ENCODE peak calls at places on chromosomes 13 and 19, in seven cellular contexts. One of them, this sample, is unnamed.
A peak's percentile ranks its signal among the peaks of the same experiment; 100 is the strongest.

GRCh38 chr13:35723820-35724219 is 247.3 kb upstream of the MAB21L1 start:
- DNase-seq in A549: no peak
- DNase-seq in HCT116: no peak
- DNase-seq in HepG2: peak; percentile 58
- DNase-seq in Panc1: no peak
- DNase-seq in GM12878: no peak
- DNase-seq in HL-60: no peak
- DNase-seq in this sample: no peak

GRCh38 chr13:73767747-73768315 is 366.4 kb downstream of the KLF12 start:
- DNase-seq in A549: no peak
- DNase-seq in HCT116: no peak
- DNase-seq in HepG2: peak; percentile 9
- DNase-seq in Panc1: no peak
- DNase-seq in GM12878: no peak
- DNase-seq in HL-60: no peak
- DNase-seq in this sample: peak; percentile 59

GRCh38 chr13:76790519-76791289 is 95.5 kb downstream of the KCTD12 start:
- DNase-seq in A549: no peak
- DNase-seq in HCT116: no peak
- DNase-seq in HepG2: no peak
- DNase-seq in Panc1: no peak
- DNase-seq in GM12878: no peak
- DNase-seq in HL-60: no peak
- DNase-seq in this sample: no peak

GRCh38 chr13:109781384-109782065 is 4.9 kb downstream of the IRS2 start:
- DNase-seq in A549: no peak
- DNase-seq in HCT116: no peak
- DNase-seq in HepG2: no peak
- DNase-seq in Panc1: no peak
- DNase-seq in GM12878: no peak
- DNase-seq in HL-60: no peak
- DNase-seq in this sample: no peak

GRCh38 chr19:30063184-30064020 is 121.4 kb downstream of the URI1 start:
- DNase-seq in A549: no peak
- DNase-seq in HCT116: no peak
- DNase-seq in HepG2: no peak
- DNase-seq in Panc1: no peak
- DNase-seq in GM12878: no peak
- DNase-seq in HL-60: no peak
- DNase-seq in this sample: no peak

GRCh38 chr13:27118428-27119054 is 53.1 kb downstream of the USP12 start:
- DNase-seq in A549: no peak
- DNase-seq in HCT116: no peak
- DNase-seq in HepG2: no peak
- DNase-seq in Panc1: no peak
- DNase-seq in GM12878: no peak
- DNase-seq in HL-60: no peak
- DNase-seq in this sample: no peak

GRCh38 chr13:40221460-40222201 is 444.8 kb downstream of the FOXO1 start:
- DNase-seq in A549: no peak
- DNase-seq in HCT116: no peak
- DNase-seq in HepG2: peak; percentile 41
- DNase-seq in Panc1: no peak
- DNase-seq in GM12878: no peak
- DNase-seq in HL-60: no peak
- DNase-seq in this sample: no peak

GRCh38 chr13:114096811-114097503 is 35.5 kb downstream of the RASA3 start:
- DNase-seq in A549: no peak
- DNase-seq in HCT116: no peak
- DNase-seq in HepG2: no peak
- DNase-seq in Panc1: no peak
- DNase-seq in GM12878: no peak
- DNase-seq in HL-60: peak; percentile 76
- DNase-seq in this sample: no peak

GRCh38 chr19:18577365-18577914 is 5.8 kb downstream of the UBA52 start:
- DNase-seq in A549: no peak
- DNase-seq in HCT116: no peak
- DNase-seq in HepG2: no peak
- DNase-seq in Panc1: no peak
- DNase-seq in GM12878: no peak
- DNase-seq in HL-60: no peak
- DNase-seq in this sample: peak; percentile 7

GRCh38 chr19:18571564-18572344 is at the start of gene UBA52:
- DNase-seq in A549: peak; percentile 69
- DNase-seq in HCT116: peak; percentile 96
- DNase-seq in HepG2: peak; percentile 93
- DNase-seq in Panc1: peak; percentile 76
- DNase-seq in GM12878: peak; percentile 92
- DNase-seq in HL-60: peak; percentile 98
- DNase-seq in this sample: peak; percentile 99

GRCh38 chr19:18580311-18580710 is 8.3 kb upstream of the REX1BD start:
- DNase-seq in A549: no peak
- DNase-seq in HCT116: no peak
- DNase-seq in HepG2: no peak
- DNase-seq in Panc1: no peak
- DNase-seq in GM12878: no peak
- DNase-seq in HL-60: no peak
- DNase-seq in this sample: peak; percentile 0

GRCh38 chr19:18576383-18576782 is 4.7 kb downstream of the UBA52 start:
- DNase-seq in A549: no peak
- DNase-seq in HCT116: no peak
- DNase-seq in HepG2: no peak
- DNase-seq in Panc1: no peak
- DNase-seq in GM12878: no peak
- DNase-seq in HL-60: no peak
- DNase-seq in this sample: no peak

DNA sequence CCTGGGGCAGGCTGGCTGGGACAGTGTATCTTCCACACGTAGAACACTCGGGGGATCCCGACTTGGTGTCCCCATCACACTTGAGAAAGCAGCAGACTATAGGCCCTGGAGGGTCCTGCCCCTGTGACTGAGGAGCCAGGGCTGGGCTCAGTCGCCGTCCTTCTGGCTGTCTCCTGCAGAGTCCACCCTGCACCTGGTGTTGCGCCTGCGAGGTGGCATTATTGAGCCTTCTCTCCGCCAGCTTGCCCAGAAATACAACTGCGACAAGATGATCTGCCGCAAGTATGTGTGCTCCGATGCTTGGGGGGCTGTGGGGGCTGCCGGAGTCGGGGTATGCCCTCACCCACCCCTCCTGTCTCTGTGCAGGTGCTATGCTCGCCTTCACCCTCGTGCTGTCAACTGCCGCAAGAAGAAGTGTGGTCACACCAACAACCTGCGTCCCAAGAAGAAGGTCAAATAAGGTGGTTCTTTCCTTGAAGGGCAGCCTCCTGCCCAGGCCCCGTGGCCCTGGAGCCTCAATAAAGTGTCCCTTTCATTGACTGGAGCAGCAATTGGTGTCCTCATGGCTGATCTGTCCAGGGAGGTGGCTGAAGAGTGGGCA is 3.1 kb downstream of the UBA52 start:
- DNase-seq in A549: no peak
- DNase-seq in HCT116: no peak
- DNase-seq in HepG2: no peak
- DNase-seq in Panc1: no peak
- DNase-seq in GM12878: no peak
- DNase-seq in HL-60: no peak
- DNase-seq in this sample: no peak
- TF ChIP-seq REST in A549: no peak
- TF ChIP-seq REST in HCT116: no peak
- TF ChIP-seq REST in HepG2: no peak
- TF ChIP-seq REST in Panc1: no peak
- TF ChIP-seq REST in GM12878: no peak
- TF ChIP-seq REST in HL-60: no peak
- TF ChIP-seq REST in this sample: no peak

GRCh38 chr13:37492061-37492460 is 106.5 kb downstream of the POSTN start:
- DNase-seq in A549: no peak
- DNase-seq in HCT116: no peak
- DNase-seq in HepG2: no peak
- DNase-seq in Panc1: no peak
- DNase-seq in GM12878: no peak
- DNase-seq in HL-60: no peak
- DNase-seq in this sample: no peak

GRCh38 chr13:37490176-37490575 is 108.4 kb downstream of the POSTN start:
- DNase-seq in A549: no peak
- DNase-seq in HCT116: no peak
- DNase-seq in HepG2: no peak
- DNase-seq in Panc1: no peak
- DNase-seq in GM12878: no peak
- DNase-seq in HL-60: no peak
- DNase-seq in this sample: no peak

GRCh38 chr13:37495046-37495445 is 103.5 kb downstream of the POSTN start:
- DNase-seq in A549: no peak
- DNase-seq in HCT116: no peak
- DNase-seq in HepG2: no peak
- DNase-seq in Panc1: no peak
- DNase-seq in GM12878: no peak
- DNase-seq in HL-60: no peak
- DNase-seq in this sample: no peak

GRCh38 chr13:37491661-37492060 is 106.9 kb downstream of the POSTN start:
- DNase-seq in A549: no peak
- DNase-seq in HCT116: no peak
- DNase-seq in HepG2: no peak
- DNase-seq in Panc1: no peak
- DNase-seq in GM12878: no peak
- DNase-seq in HL-60: no peak
- DNase-seq in this sample: no peak

GRCh38 chr13:37492741-37493514 is 105.6 kb downstream of the POSTN start:
- DNase-seq in A549: no peak
- DNase-seq in HCT116: no peak
- DNase-seq in HepG2: no peak
- DNase-seq in Panc1: no peak
- DNase-seq in GM12878: no peak
- DNase-seq in HL-60: no peak
- DNase-seq in this sample: no peak
- TF ChIP-seq REST in A549: no peak
- TF ChIP-seq REST in HCT116: no peak
- TF ChIP-seq REST in HepG2: no peak
- TF ChIP-seq REST in Panc1: no peak
- TF ChIP-seq REST in GM12878: no peak
- TF ChIP-seq REST in HL-60: no peak
- TF ChIP-seq REST in this sample: no peak

DNA sequence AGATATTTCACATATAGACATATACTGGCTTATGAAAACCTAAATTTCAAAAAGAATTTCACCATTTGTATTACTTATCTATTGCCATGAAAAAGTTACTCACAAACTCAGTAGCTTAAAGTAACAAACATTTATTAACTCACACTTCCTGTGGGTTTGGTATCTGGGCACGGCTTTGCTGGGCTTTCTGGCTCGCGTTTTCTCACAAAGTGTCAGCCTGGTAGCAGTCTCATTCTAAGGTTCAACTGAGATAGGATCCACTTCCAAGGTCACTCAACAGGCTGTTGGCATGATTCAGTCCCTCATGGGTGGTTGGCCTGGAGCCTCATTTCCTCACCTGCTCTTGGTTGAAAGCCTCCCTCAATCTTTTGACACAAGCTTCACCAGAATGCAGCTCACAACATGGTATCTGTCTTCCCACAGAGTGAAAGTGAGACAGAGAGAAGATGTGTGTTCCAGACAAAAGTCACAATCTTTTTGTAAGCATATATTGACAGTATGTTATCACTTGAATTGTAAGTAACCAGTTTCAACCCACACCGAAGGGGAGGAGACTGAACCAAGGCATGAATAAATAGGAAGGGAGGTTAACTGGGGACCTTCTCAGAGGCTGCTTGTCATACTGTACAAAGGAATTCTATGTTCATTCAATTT is 1065.8 kb upstream of the SPRY2 start:
- DNase-seq in A549: no peak
- DNase-seq in HCT116: no peak
- DNase-seq in HepG2: no peak
- DNase-seq in Panc1: no peak
- DNase-seq in GM12878: peak; percentile 38
- DNase-seq in HL-60: no peak
- DNase-seq in this sample: no peak
- TF ChIP-seq REST in A549: no peak
- TF ChIP-seq REST in HCT116: no peak
- TF ChIP-seq REST in HepG2: no peak
- TF ChIP-seq REST in Panc1: no peak
- TF ChIP-seq REST in GM12878: no peak
- TF ChIP-seq REST in HL-60: no peak
- TF ChIP-seq REST in this sample: no peak

GRCh38 chr19:17834350-17835181 is 13.2 kb downstream of the JAK3 start:
- DNase-seq in A549: no peak
- DNase-seq in HCT116: no peak
- DNase-seq in HepG2: no peak
- DNase-seq in Panc1: no peak
- DNase-seq in GM12878: no peak
- DNase-seq in HL-60: no peak
- DNase-seq in this sample: peak; percentile 74

GRCh38 chr19:17831419-17831888 is 10.1 kb upstream of the INSL3 start:
- DNase-seq in A549: no peak
- DNase-seq in HCT116: no peak
- DNase-seq in HepG2: no peak
- DNase-seq in Panc1: no peak
- DNase-seq in GM12878: no peak
- DNase-seq in HL-60: no peak
- DNase-seq in this sample: peak; percentile 60

GRCh38 chr19:17829855-17830566 is 8.7 kb upstream of the INSL3 start:
- DNase-seq in A549: peak; percentile 87
- DNase-seq in HCT116: peak; percentile 72
- DNase-seq in HepG2: no peak
- DNase-seq in Panc1: peak; percentile 46
- DNase-seq in GM12878: no peak
- DNase-seq in HL-60: no peak
- DNase-seq in this sample: peak; percentile 94

GRCh38 chr19:17832443-17833208 is 11.3 kb upstream of the INSL3 start:
- DNase-seq in A549: no peak
- DNase-seq in HCT116: no peak
- DNase-seq in HepG2: no peak
- DNase-seq in Panc1: no peak
- DNase-seq in GM12878: no peak
- DNase-seq in HL-60: no peak
- DNase-seq in this sample: no peak

GRCh38 chr19:17830567-17831418 is 9.5 kb upstream of the INSL3 start:
- DNase-seq in A549: peak; percentile 89
- DNase-seq in HCT116: peak; percentile 91
- DNase-seq in HepG2: no peak
- DNase-seq in Panc1: peak; percentile 68
- DNase-seq in GM12878: no peak
- DNase-seq in HL-60: no peak
- DNase-seq in this sample: peak; percentile 95
- TF ChIP-seq REST in A549: no peak
- TF ChIP-seq REST in HCT116: no peak
- TF ChIP-seq REST in HepG2: no peak
- TF ChIP-seq REST in Panc1: no peak
- TF ChIP-seq REST in GM12878: no peak
- TF ChIP-seq REST in HL-60: no peak
- TF ChIP-seq REST in this sample: no peak

DNA sequence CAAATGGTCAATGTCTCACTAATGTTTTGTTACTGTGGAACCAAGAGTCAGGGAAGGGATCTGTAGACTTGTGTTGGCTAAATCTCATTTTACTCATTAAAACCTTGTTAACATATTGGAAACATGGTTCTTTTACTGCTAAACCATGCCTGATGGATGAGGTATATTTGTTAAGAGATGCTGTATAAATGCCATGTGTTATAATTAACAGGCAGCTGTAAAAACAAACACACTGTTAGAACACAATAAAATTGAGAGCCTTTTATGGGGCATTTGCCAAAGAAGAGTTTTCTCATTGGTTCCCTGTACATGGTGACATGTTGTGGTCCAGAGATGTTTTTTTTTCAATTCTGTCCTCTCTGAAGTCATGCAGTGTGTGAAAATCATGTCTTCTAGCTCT is 121.9 kb downstream of the ESD start:
- DNase-seq in A549: no peak
- DNase-seq in HCT116: no peak
- DNase-seq in HepG2: no peak
- DNase-seq in Panc1: no peak
- DNase-seq in GM12878: no peak
- DNase-seq in HL-60: no peak
- DNase-seq in this sample: no peak
- TF ChIP-seq REST in A549: no peak
- TF ChIP-seq REST in HCT116: no peak
- TF ChIP-seq REST in HepG2: no peak
- TF ChIP-seq REST in Panc1: no peak
- TF ChIP-seq REST in GM12878: no peak
- TF ChIP-seq REST in HL-60: no peak
- TF ChIP-seq REST in this sample: no peak

This sample was measured in GM23338.